ENCODE peak calls at places on chromosomes 6 and 20, in seven cellular contexts. P is caudate nucleus, U is psoas muscle, R is NCI-H2029 treated with DMSO at 0.1 percent for 48 hours, Q is globus pallidus, N is HuH-7, S is cardiac muscle cell. F is an unnamed sample.

GRCh38 chr6:90820436-90820835 is 233.6 kb upstream of the MAP3K7 start:
- DNase-seq in Q (no peak), R (no peak), S (no peak), N (no peak), U (no peak), P (no peak), F (no peak)

GRCh38 chr20:755931-756330 is 12.4 kb downstream of the SLC52A3 start:
- DNase-seq in S (no peak), P (peak; percentile 31), Q (no peak), U (no peak), N (no peak), R (no peak), F (no peak)

GRCh38 chr20:59147197-59147596 is 16.4 kb upstream of the ZNF831 start:
- DNase-seq in S (no peak), N (no peak), R (no peak), U (no peak), Q (no peak), P (no peak), F (no peak)

GRCh38 chr6:161417712-161418457 is 144.0 kb upstream of the AGPAT4 start:
- DNase-seq in R (no peak), U (peak; percentile 61), S (peak; percentile 97), N (no peak), Q (no peak), P (no peak), F (no peak)

GRCh38 chr6:20577280-20577679 is 43.0 kb downstream of the CDKAL1 start:
- DNase-seq in Q (no peak), S (no peak), P (no peak), U (no peak), N (no peak), R (no peak), F (no peak)

GRCh38 chr20:35616465-35617396 is 1.1 kb downstream of the SPAG4 start:
- DNase-seq in U (peak; percentile 91), Q (no peak), N (peak; percentile 95), S (peak; percentile 94), R (peak; percentile 18), P (no peak), F (peak; percentile 96)

GRCh38 chr6:88855521-88856152 is 107.8 kb downstream of the RNGTT start:
- DNase-seq in S (no peak), P (no peak), Q (no peak), U (no peak), N (no peak), R (peak; percentile 62), F (no peak)

GRCh38 chr20:62929051-62929538 is 2.8 kb upstream of the DIDO1 start:
- DNase-seq in P (no peak), Q (peak; percentile 25), U (peak; percentile 67), N (no peak), S (peak; percentile 70), R (no peak), F (peak; percentile 49)

GRCh38 chr20:35742741-35743523 is 872 bp upstream of the RBM39 start:
- DNase-seq in S (peak; percentile 25), Q (peak; percentile 46), R (peak; percentile 53), N (no peak), P (no peak), U (no peak), F (no peak)

GRCh38 chr20:28616354-28616753 is 2641.1 kb upstream of the DEFB115 start:
- DNase-seq in S (no peak), P (no peak), Q (no peak), N (no peak), R (no peak), U (no peak), F (no peak)

GRCh38 chr6:127963495-127963894 is 62.6 kb upstream of the THEMIS start:
- DNase-seq in Q (no peak), S (no peak), N (no peak), P (no peak), U (no peak), R (no peak), F (no peak)

GRCh38 chr6:136627191-136627590 is 77.0 kb upstream of the MAP7 start:
- DNase-seq in Q (no peak), P (no peak), N (no peak), S (no peak), R (no peak), U (no peak), F (no peak)

GRCh38 chr6:147970970-147971369 is 371.7 kb upstream of the SASH1 start:
- DNase-seq in R (no peak), S (peak; percentile 33), U (no peak), N (no peak), Q (no peak), P (no peak), F (no peak)

GRCh38 chr20:62953839-62954703 is 1.6 kb downstream of the SLC17A9 start:
- DNase-seq in R (no peak), Q (peak; percentile 59), S (peak; percentile 85), U (peak; percentile 69), N (peak; percentile 86), P (peak; percentile 27), F (no peak)

GRCh38 chr6:77292564-77293546 is 170.4 kb downstream of the HTR1B start:
- DNase-seq in N (no peak), S (peak; percentile 91), U (no peak), R (no peak), P (no peak), Q (no peak), F (peak; percentile 66)